ENCODE peak calls at places on chromosomes 2 and 18, in ten cellular contexts. F is sigmoid colon, J is upper lobe of left lung, W is suprapubic skin, V is transverse colon, D is breast epithelium, K is H1, C is spleen, O is K562, S is HCT116. H is an unnamed sample.

GRCh38 chr2:212727751-212728150 is 189.1 kb upstream of the ERBB4 start:
- DNase-seq in C (no peak), V (no peak), F (no peak), D (no peak), O (no peak), W (no peak), S (no peak), K (no peak), J (no peak), H (no peak)

GRCh38 chr2:123077101-123077500 is 948.0 kb upstream of the CNTNAP5 start:
- DNase-seq in D (no peak), F (no peak), O (no peak), K (no peak), W (no peak), V (no peak), S (no peak), C (no peak), J (no peak), H (no peak)

GRCh38 chr2:75614062-75614710 is 32.4 kb upstream of the MRPL19 start:
- DNase-seq in O (no peak), F (no peak), D (no peak), K (no peak), S (no peak), J (no peak), W (no peak), V (no peak), C (no peak), H (no peak)

GRCh38 chr2:56474412-56475158 is 290.8 kb downstream of the CCDC85A start:
- DNase-seq in V (no peak), W (no peak), S (no peak), J (no peak), C (no peak), K (no peak), F (no peak), D (no peak), O (no peak), H (no peak)

GRCh38 chr2:173217106-173217840 is 137.4 kb upstream of the CDCA7 start:
- DNase-seq in W (no peak), C (no peak), J (no peak), V (no peak), D (no peak), S (no peak), O (no peak), K (no peak), F (no peak), H (no peak)

GRCh38 chr2:200189964-200190363 is 116.5 kb upstream of the SPATS2L start:
- DNase-seq in V (no peak), O (no peak), C (no peak), K (no peak), S (no peak), W (no peak), F (no peak), D (no peak), J (no peak), H (no peak)

GRCh38 chr2:233059797-233060499 is at the start of gene INPP5D:
- DNase-seq in D (no peak), K (no peak), C (peak; percentile 95), V (peak; percentile 68), O (peak; percentile 26), S (no peak), F (peak; percentile 70), W (peak; percentile 80), J (peak; percentile 80), H (peak; percentile 75)

GRCh38 chr2:85558160-85558559 is 3.1 kb downstream of the GGCX start:
- DNase-seq in D (no peak), F (no peak), O (no peak), K (no peak), J (no peak), S (no peak), C (no peak), W (no peak), V (no peak), H (no peak)

GRCh38 chr2:207397917-207398655 is 131.7 kb upstream of the CREB1 start:
- DNase-seq in K (no peak), S (no peak), V (no peak), F (no peak), D (no peak), J (no peak), C (no peak), W (no peak), O (no peak), H (no peak)

GRCh38 chr18:37309059-37309458 is 256.5 kb downstream of the CELF4 start:
- DNase-seq in O (peak; percentile 55), K (no peak), S (no peak), D (no peak), W (no peak), V (no peak), F (no peak), C (no peak), J (no peak), H (no peak)

GRCh38 chr2:54065411-54065810 is 50.0 kb upstream of the ACYP2 start:
- DNase-seq in D (no peak), W (no peak), V (no peak), C (no peak), J (no peak), F (no peak), O (no peak), S (no peak), K (no peak), H (no peak)

GRCh38 chr2:30232027-30232800 is 880 bp downstream of the LBH start:
- DNase-seq in D (peak; percentile 63), O (peak; percentile 47), W (no peak), J (peak; percentile 51), C (peak; percentile 96), V (peak; percentile 59), K (peak; percentile 82), S (no peak), F (peak; percentile 86), H (peak; percentile 70)

DNA sequence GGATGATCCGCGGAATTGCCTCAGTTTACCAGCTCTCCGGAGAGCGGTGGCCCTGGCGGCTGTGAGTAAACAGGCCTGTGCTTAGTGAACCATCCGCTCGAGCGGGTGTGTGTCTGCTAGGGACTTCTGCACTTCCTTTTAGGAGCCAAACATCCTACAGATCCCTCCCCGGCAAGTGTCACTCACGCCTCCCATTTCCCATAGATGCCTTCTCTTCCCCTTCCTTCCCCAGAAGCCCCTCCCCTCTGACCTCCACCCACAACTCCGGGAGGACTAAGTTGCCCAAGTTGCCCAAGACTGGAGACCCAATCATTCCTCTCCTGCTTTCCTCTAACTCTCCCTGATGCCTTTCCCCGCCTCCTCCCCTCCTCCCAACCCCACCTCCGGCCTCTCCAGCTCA is 2.9 kb downstream of the C1QL2 start:
- DNase-seq in J (no peak), W (no peak), C (no peak), D (no peak), V (no peak), S (no peak), O (no peak), F (no peak), K (no peak), H (no peak)
- TF ChIP-seq POLR2AphosphoS5 in J (no peak), W (no peak), C (no peak), D (no peak), V (no peak), S (no peak), O (no peak), F (no peak), K (no peak), H (no peak)

DNA sequence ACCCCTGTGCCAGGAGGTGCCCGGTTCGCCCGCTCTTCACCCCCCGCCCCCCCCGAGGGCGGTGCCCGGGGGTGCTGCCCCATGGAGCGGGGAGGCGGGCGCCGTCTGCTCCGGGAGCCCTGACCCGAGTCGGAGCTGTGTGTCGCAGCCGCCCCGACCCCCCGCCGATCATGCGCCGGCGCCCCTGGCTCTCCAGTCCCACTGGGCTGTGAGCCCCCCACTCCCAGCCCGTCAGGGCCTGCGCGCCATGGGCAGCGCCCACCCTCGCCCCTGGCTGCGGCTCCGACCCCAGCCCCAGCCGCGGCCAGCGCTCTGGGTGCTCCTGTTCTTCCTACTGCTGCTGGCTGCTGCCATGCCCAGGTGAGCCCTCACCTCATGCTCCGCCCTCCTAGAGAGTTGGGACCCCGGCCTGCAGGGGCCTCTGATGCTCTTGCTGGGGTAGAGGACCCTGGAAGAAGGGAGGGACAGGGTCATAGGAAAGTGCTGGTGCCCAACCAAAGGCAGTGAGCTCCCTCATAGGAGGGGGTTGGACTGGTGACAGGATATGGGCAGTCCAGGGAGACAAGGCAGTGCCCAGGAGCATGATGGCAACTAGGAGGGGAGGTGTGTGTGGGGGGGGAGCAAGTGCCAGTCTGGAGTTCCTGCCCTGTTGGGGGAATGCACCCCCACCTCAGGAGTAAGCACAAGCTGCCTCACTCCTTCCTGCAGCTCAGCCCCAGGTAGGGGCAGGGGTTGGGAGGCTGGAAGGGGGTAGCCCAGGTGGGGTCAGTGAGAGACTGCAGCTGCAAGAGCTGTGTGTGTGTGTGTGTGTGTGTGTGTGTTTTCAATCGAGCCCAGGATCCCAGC is at the start of gene WNT10A:
- DNase-seq in W (no peak), J (no peak), F (no peak), O (no peak), V (no peak), S (no peak), D (no peak), C (peak; percentile 75), K (no peak), H (no peak)
- TF ChIP-seq POLR2A in W (no peak), J (no peak), F (no peak), O (no peak), V (no peak), S (no peak), D (no peak), C (no peak), K (no peak), H (no peak)

DNA sequence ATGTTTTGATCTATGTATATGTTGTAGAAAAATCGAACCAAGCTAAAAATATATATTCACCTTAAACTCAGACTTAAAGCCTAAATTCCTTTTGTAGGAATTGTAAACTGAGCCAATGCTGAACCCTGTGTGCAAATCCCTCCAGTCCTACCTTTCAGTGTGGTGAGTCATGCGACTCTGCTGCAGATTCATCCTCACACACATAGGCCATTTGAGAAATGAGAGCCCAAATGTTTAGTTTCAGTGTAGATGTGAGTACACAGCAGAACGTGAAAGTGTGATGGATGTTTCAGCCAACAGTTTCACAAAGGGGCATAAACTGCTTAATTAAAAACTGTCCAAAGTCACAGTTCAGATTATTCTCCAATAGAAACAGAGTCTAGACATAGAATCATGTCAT is 193.2 kb downstream of the CDH19 start:
- DNase-seq in O (no peak), W (no peak), D (no peak), C (no peak), J (no peak), V (no peak), F (no peak), K (no peak), S (no peak), H (no peak)
- TF ChIP-seq POLR2AphosphoS5 in O (no peak), W (no peak), D (no peak), C (no peak), J (no peak), V (no peak), F (no peak), K (no peak), S (no peak), H (no peak)

DNA sequence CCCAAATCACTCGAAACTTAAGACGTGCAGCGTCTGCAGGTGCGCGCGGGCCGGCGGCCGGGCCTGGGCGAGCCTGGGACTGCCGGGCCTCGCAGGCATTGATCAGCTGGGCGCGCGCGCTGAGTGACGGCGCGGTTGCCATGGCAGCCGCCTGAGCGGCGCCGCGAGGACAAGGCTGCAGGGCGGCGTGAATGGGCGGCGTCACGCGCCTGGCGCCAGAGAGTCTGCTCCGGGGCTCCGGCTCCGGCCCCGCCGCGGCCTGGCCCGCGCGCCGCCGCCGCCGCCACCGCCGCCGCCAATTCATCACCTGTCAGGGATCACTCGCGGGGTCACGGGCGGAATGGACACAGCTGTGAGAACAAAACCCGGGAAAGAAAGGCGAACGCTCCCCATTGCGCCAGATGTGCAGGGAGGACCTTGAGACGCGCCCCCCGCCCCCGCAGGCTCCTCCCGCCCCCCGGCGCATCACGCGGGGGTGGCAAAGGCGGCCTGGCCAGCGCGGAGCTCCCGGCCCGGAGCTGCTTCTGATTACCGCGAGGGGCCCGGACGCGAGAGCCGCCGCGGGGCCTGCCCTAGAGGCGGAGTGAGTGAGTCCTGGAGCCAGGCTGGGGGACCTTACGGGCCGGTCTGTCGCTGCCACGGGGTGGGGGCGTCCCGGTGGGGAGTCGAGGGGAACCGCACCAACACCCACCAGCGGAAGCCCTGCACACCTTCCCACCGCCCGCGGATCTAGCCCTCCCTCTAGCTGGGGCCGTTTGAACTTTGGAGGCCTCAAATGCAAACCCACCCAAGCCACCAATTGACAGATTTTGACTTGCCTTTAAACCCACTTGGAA is 2.9 kb upstream of the ID2 start:
- DNase-seq in D (peak; percentile 80), O (peak; percentile 95), W (peak; percentile 94), S (peak; percentile 87), J (peak; percentile 97), K (peak; percentile 87), V (peak; percentile 94), C (peak; percentile 96), F (peak; percentile 96), H (peak; percentile 87)
- TF ChIP-seq POLR2A in D (no peak), O (peak; percentile 64), W (no peak), S (no peak), J (peak; percentile 51), K (peak; percentile 29), V (peak; percentile 54), C (no peak), F (no peak), H (no peak)